ENCODE peak calls at places on chromosome 11, in six cellular contexts. O is A549, P is HCT116, R is fibroblast of lung, J is heart left ventricle, B is left lung. L is an unnamed sample.

GRCh38 chr11:114040706-114041211 is 18.8 kb upstream of the ZBTB16 start:
- DNase-seq in O (peak; percentile 36), P (no peak), R (peak; percentile 85), J (no peak), B (no peak), L (no peak)

GRCh38 chr11:126766425-126766824 is 234.1 kb downstream of the KIRREL3 start:
- DNase-seq in O (peak; percentile 1), P (no peak), R (no peak), J (no peak), B (no peak), L (no peak)

GRCh38 chr11:7480132-7480531 is 5.2 kb upstream of the OLFML1 start:
- DNase-seq in O (no peak), P (no peak), R (peak; percentile 65), J (no peak), B (no peak), L (no peak)

GRCh38 chr11:7525424-7525823 is 11.6 kb downstream of the PPFIBP2 start:
- DNase-seq in O (no peak), P (no peak), R (no peak), J (no peak), B (no peak), L (no peak)

GRCh38 chr11:41031571-41032060 is 427.8 kb downstream of the LRRC4C start:
- DNase-seq in O (no peak), P (no peak), R (no peak), J (no peak), B (no peak), L (no peak)

GRCh38 chr11:10587995-10588394 is 19.5 kb upstream of the LYVE1 start:
- DNase-seq in O (no peak), P (no peak), R (no peak), J (no peak), B (no peak), L (no peak)

GRCh38 chr11:122852071-122852831 is 14.0 kb downstream of the CRTAM start:
- DNase-seq in O (peak; percentile 9), P (no peak), R (peak; percentile 28), J (no peak), B (no peak), L (no peak)

GRCh38 chr11:57490456-57491248 is 24.9 kb downstream of the SLC43A1 start:
- DNase-seq in O (no peak), P (no peak), R (peak; percentile 48), J (no peak), B (no peak), L (no peak)

GRCh38 chr11:57514538-57515331 is 767 bp downstream of the SLC43A1 start:
- DNase-seq in O (no peak), P (no peak), R (peak; percentile 39), J (peak; percentile 82), B (peak; percentile 69), L (no peak)

GRCh38 chr11:128338806-128339205 is 248.6 kb downstream of the ETS1 start:
- DNase-seq in O (no peak), P (no peak), R (no peak), J (no peak), B (no peak), L (no peak)

GRCh38 chr11:72430743-72431570 is 3.4 kb downstream of the CLPB start:
- DNase-seq in O (peak; percentile 64), P (no peak), R (peak; percentile 67), J (no peak), B (no peak), L (no peak)

DNA sequence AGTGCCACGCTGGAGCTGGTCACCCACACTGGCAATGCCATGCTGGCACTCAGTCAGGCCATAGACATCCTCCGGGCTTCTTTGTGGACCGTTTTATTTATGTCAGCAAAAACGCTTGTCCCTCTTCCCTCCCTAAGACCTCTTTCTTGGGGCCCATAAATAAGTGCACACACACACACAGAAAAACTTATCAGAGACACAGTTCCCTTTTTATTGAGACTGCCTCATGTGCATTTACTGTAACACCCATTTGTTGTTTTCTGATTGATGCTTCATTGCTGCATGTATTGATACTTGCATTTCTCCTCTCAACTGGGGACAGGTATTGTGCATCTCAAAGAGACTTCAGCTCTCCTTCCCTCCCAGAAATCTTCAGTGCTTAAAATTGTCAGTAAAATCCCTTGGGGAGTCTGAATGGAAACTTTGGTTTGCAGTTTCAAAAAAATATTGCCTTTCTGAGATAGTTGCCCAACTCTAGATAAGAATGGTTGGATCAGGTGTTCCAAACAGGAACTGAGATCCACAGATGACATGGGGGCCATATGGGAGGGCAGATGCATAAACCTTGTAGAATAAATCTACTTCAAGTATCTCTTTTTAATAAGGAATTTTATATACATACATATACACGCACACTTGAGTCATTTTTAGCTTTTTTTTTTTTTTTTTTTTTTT is 50.9 kb downstream of the PPP2R1B start:
- DNase-seq in O (no peak), P (no peak), R (no peak), J (no peak), B (no peak), L (no peak)
- H3K4me3 ChIP-seq in O (no peak overlapping the region), P (no peak overlapping the region), R (no peak overlapping the region), J (no peak overlapping the region), B (no peak overlapping the region), L (no peak overlapping the region)

GRCh38 chr11:20310596-20311394 is 52.7 kb upstream of the HTATIP2 start:
- DNase-seq in O (no peak), P (no peak), R (no peak), J (no peak), B (no peak), L (no peak)
- H3K27ac ChIP-seq in O (no peak overlapping the region), P (no peak overlapping the region), R (no peak overlapping the region), J (no peak overlapping the region), B (no peak overlapping the region), L (no peak overlapping the region)

DNA sequence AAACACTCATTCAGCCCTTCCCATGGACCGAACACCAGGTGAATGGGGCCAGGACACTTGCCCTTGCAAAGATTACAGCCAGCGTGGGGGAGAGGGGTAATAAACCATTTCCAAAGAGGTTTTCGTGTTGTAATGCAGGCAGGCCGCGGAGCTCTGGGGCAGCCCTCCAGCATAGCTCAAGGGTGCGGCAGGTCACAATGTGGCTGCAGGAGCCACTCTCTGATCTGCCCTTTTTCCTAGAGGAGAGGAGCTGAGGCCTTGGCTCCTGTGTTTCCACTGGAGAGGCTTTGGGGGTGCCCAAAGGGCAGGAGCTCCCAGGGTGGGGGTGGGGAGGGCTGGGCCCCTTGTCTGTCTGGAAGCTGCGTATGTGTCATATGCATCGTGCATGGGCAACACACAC is 134.2 kb upstream of the NECTIN1 start:
- DNase-seq in O (no peak), P (no peak), R (no peak), J (no peak), B (no peak), L (no peak)
- TF ChIP-seq CTCF in O (no peak), P (no peak), R (no peak), J (no peak), B (no peak), L (no peak)

GRCh38 chr11:75562836-75563484 is 907 bp downstream of the SERPINH1 start:
- DNase-seq in O (peak; percentile 40), P (no peak), R (no peak), J (peak; percentile 72), B (no peak), L (no peak)
- H3K4me3 ChIP-seq in O (peak overlapping the region; percentile 90), P (peak overlapping the region; percentile 99), R (peak overlapping the region; percentile 89), J (peak overlapping the region; percentile 82), B (peak overlapping the region; percentile 90), L (peak overlapping the region; percentile 88)

GRCh38 chr11:12053606-12054361 is 45.4 kb upstream of the DKK3 start:
- DNase-seq in O (no peak), P (no peak), R (peak; percentile 88), J (no peak), B (no peak), L (no peak)
- H3K27ac ChIP-seq in O (peak overlapping the region; percentile 83), P (no peak overlapping the region), R (peak overlapping the region; percentile 49), J (peak overlapping the region; percentile 59), B (no peak overlapping the region), L (peak overlapping the region; percentile 88)

GRCh38 chr11:118427707-118428106 is 8.6 kb upstream of the KMT2A start:
- DNase-seq in O (no peak), P (no peak), R (no peak), J (no peak), B (no peak), L (no peak)

GRCh38 chr11:118434553-118435232 is 1.6 kb upstream of the KMT2A start:
- DNase-seq in O (no peak), P (no peak), R (peak; percentile 26), J (no peak), B (peak; percentile 37), L (peak; percentile 78)

GRCh38 chr11:118435233-118435892 is 929 bp upstream of the KMT2A start:
- DNase-seq in O (peak; percentile 37), P (peak; percentile 18), R (peak; percentile 37), J (peak; percentile 83), B (peak; percentile 63), L (peak; percentile 75)

GRCh38 chr11:118434123-118434552 is 2.2 kb upstream of the KMT2A start:
- DNase-seq in O (no peak), P (no peak), R (peak; percentile 56), J (no peak), B (no peak), L (no peak)

GRCh38 chr11:118430956-118431355 is 5.3 kb upstream of the KMT2A start:
- DNase-seq in O (no peak), P (no peak), R (no peak), J (no peak), B (no peak), L (no peak)
- TF ChIP-seq CTCF in O (no peak), P (no peak), R (no peak), J (no peak), B (no peak), L (no peak)